ENCODE peak calls at places on chromosome 15, in four cellular contexts. One of them, this sample, is unnamed.

GRCh38 chr15:67117356-67117755 is 52.0 kb downstream of the SMAD3 start:
- DNase-seq in tibial artery: no peak
- DNase-seq in thoracic aorta: no peak
- DNase-seq in heart left ventricle: no peak
- DNase-seq in this sample: no peak

GRCh38 chr15:100931143-100931890 is 12.2 kb downstream of the LRRK1 start:
- DNase-seq in tibial artery: no peak
- DNase-seq in heart left ventricle: no peak
- DNase-seq in thoracic aorta: no peak
- DNase-seq in this sample: no peak

GRCh38 chr15:68618339-68619302 is 39.8 kb downstream of the CORO2B start:
- DNase-seq in tibial artery: no peak
- DNase-seq in heart left ventricle: no peak
- DNase-seq in thoracic aorta: no peak
- DNase-seq in this sample: no peak

GRCh38 chr15:96326551-96327154 is 3.8 kb upstream of the NR2F2 start:
- DNase-seq in thoracic aorta: no peak
- DNase-seq in heart left ventricle: peak; percentile 72
- DNase-seq in tibial artery: peak; percentile 78
- DNase-seq in this sample: peak; percentile 70

GRCh38 chr15:90807074-90807646 is 61.2 kb upstream of the FURIN start:
- DNase-seq in tibial artery: no peak
- DNase-seq in thoracic aorta: no peak
- DNase-seq in heart left ventricle: no peak
- DNase-seq in this sample: no peak

GRCh38 chr15:68994149-68994548 is 20.3 kb upstream of the NOX5 start:
- DNase-seq in tibial artery: no peak
- DNase-seq in heart left ventricle: no peak
- DNase-seq in thoracic aorta: no peak
- DNase-seq in this sample: no peak

GRCh38 chr15:68644088-68644904 is 65.5 kb downstream of the CORO2B start:
- DNase-seq in thoracic aorta: no peak
- DNase-seq in heart left ventricle: no peak
- DNase-seq in tibial artery: no peak
- DNase-seq in this sample: no peak

GRCh38 chr15:29601811-29602210 is 220.5 kb downstream of the TJP1 start:
- DNase-seq in heart left ventricle: no peak
- DNase-seq in thoracic aorta: no peak
- DNase-seq in tibial artery: no peak
- DNase-seq in this sample: no peak

GRCh38 chr15:50353251-50353998 is 1.6 kb downstream of the GABPB1 start:
- DNase-seq in tibial artery: no peak
- DNase-seq in heart left ventricle: no peak
- DNase-seq in thoracic aorta: no peak
- DNase-seq in this sample: no peak

GRCh38 chr15:27993544-27993943 is 105.6 kb downstream of the OCA2 start:
- DNase-seq in thoracic aorta: no peak
- DNase-seq in tibial artery: no peak
- DNase-seq in heart left ventricle: no peak
- DNase-seq in this sample: no peak

GRCh38 chr15:66720206-66721010 is 18.4 kb downstream of the SMAD6 start:
- DNase-seq in heart left ventricle: no peak
- DNase-seq in thoracic aorta: peak; percentile 64
- DNase-seq in tibial artery: peak; percentile 95
- DNase-seq in this sample: peak; percentile 71

GRCh38 chr15:93523490-93523889 is 434.5 kb upstream of the RGMA start:
- DNase-seq in thoracic aorta: no peak
- DNase-seq in tibial artery: no peak
- DNase-seq in heart left ventricle: no peak
- DNase-seq in this sample: no peak

GRCh38 chr15:60328852-60329443 is 68.8 kb downstream of the ANXA2 start:
- DNase-seq in tibial artery: no peak
- DNase-seq in heart left ventricle: no peak
- DNase-seq in thoracic aorta: no peak
- DNase-seq in this sample: no peak

GRCh38 chr15:96657096-96657495 is 326.6 kb downstream of the NR2F2 start:
- DNase-seq in heart left ventricle: no peak
- DNase-seq in tibial artery: no peak
- DNase-seq in thoracic aorta: no peak
- DNase-seq in this sample: no peak

GRCh38 chr15:41921167-41921566 is 27.3 kb upstream of the SPTBN5 start:
- DNase-seq in heart left ventricle: no peak
- DNase-seq in tibial artery: peak; percentile 43
- DNase-seq in thoracic aorta: no peak
- DNase-seq in this sample: no peak

GRCh38 chr15:65638681-65639089 is 16.9 kb downstream of the SLC24A1 start:
- DNase-seq in thoracic aorta: no peak
- DNase-seq in tibial artery: no peak
- DNase-seq in heart left ventricle: no peak
- DNase-seq in this sample: no peak

GRCh38 chr15:69468241-69469121 is 15.9 kb downstream of the RPLP1 start:
- DNase-seq in thoracic aorta: no peak
- DNase-seq in tibial artery: peak; percentile 47
- DNase-seq in heart left ventricle: no peak
- DNase-seq in this sample: peak; percentile 18

GRCh38 chr15:92733934-92734521 is 78.5 kb upstream of the FAM174B start:
- DNase-seq in heart left ventricle: no peak
- DNase-seq in thoracic aorta: no peak
- DNase-seq in tibial artery: no peak
- DNase-seq in this sample: no peak

GRCh38 chr15:80411788-80412288 is 7.7 kb downstream of the ARNT2 start:
- DNase-seq in tibial artery: no peak
- DNase-seq in thoracic aorta: no peak
- DNase-seq in heart left ventricle: no peak
- DNase-seq in this sample: no peak

GRCh38 chr15:40853241-40853890 is 9.5 kb downstream of the SPINT1 start:
- DNase-seq in thoracic aorta: no peak
- DNase-seq in tibial artery: no peak
- DNase-seq in heart left ventricle: no peak
- DNase-seq in this sample: no peak

GRCh38 chr15:50330921-50331320 is 24.1 kb downstream of the GABPB1 start:
- DNase-seq in heart left ventricle: no peak
- DNase-seq in tibial artery: no peak
- DNase-seq in thoracic aorta: no peak
- DNase-seq in this sample: no peak

GRCh38 chr15:84387086-84387485 is 151.5 kb downstream of the GOLGA6L4 start:
- DNase-seq in heart left ventricle: peak; percentile 14
- DNase-seq in thoracic aorta: no peak
- DNase-seq in tibial artery: peak; percentile 49
- DNase-seq in this sample: no peak

GRCh38 chr15:77282333-77282732 is 137.6 kb downstream of the PEAK1 start:
- DNase-seq in thoracic aorta: no peak
- DNase-seq in tibial artery: no peak
- DNase-seq in heart left ventricle: no peak
- DNase-seq in this sample: no peak

GRCh38 chr15:67307156-67307555 is 52.6 kb downstream of the IQCH start:
- DNase-seq in thoracic aorta: no peak
- DNase-seq in heart left ventricle: no peak
- DNase-seq in tibial artery: no peak
- DNase-seq in this sample: no peak

GRCh38 chr15:76903251-76903681 is 1.9 kb downstream of the SCAPER start:
- DNase-seq in tibial artery: no peak
- DNase-seq in thoracic aorta: no peak
- DNase-seq in heart left ventricle: no peak
- DNase-seq in this sample: no peak

GRCh38 chr15:101124731-101125558 is 126.9 kb downstream of the CHSY1 start:
- DNase-seq in heart left ventricle: no peak
- DNase-seq in tibial artery: no peak
- DNase-seq in thoracic aorta: no peak
- DNase-seq in this sample: no peak

GRCh38 chr15:68584704-68585573 is 6.1 kb downstream of the CORO2B start:
- DNase-seq in heart left ventricle: no peak
- DNase-seq in tibial artery: peak; percentile 52
- DNase-seq in thoracic aorta: no peak
- DNase-seq in this sample: no peak

GRCh38 chr15:63264685-63265302 is 12.6 kb upstream of the APH1B start:
- DNase-seq in tibial artery: no peak
- DNase-seq in heart left ventricle: no peak
- DNase-seq in thoracic aorta: no peak
- DNase-seq in this sample: no peak

GRCh38 chr15:60477991-60478632 is 830 bp downstream of the ICE2 start:
- DNase-seq in heart left ventricle: no peak
- DNase-seq in tibial artery: no peak
- DNase-seq in thoracic aorta: no peak
- DNase-seq in this sample: no peak

GRCh38 chr15:48062476-48062875 is 58.3 kb upstream of the SLC24A5 start:
- DNase-seq in thoracic aorta: no peak
- DNase-seq in heart left ventricle: no peak
- DNase-seq in tibial artery: no peak
- DNase-seq in this sample: no peak

GRCh38 chr15:80234883-80235282 is 17.1 kb downstream of the CTXND1 start:
- DNase-seq in heart left ventricle: no peak
- DNase-seq in tibial artery: no peak
- DNase-seq in thoracic aorta: no peak
- DNase-seq in this sample: no peak

GRCh38 chr15:22831473-22831872 is 7.0 kb upstream of the NIPA2 start:
- DNase-seq in thoracic aorta: no peak
- DNase-seq in tibial artery: no peak
- DNase-seq in heart left ventricle: no peak
- DNase-seq in this sample: peak; percentile 13

GRCh38 chr15:62951481-62951880 is 91.1 kb upstream of the TPM1 start:
- DNase-seq in thoracic aorta: no peak
- DNase-seq in tibial artery: no peak
- DNase-seq in heart left ventricle: no peak
- DNase-seq in this sample: no peak

GRCh38 chr15:65841121-65841930 is 28.0 kb upstream of the RAB11A start:
- DNase-seq in tibial artery: peak; percentile 72
- DNase-seq in thoracic aorta: peak; percentile 45
- DNase-seq in heart left ventricle: no peak
- DNase-seq in this sample: no peak

GRCh38 chr15:69526696-69527095 is 74.1 kb downstream of the RPLP1 start:
- DNase-seq in heart left ventricle: no peak
- DNase-seq in tibial artery: peak; percentile 0
- DNase-seq in thoracic aorta: no peak
- DNase-seq in this sample: no peak

GRCh38 chr15:65355173-65355982 is 22.4 kb downstream of the IGDCC3 start:
- DNase-seq in thoracic aorta: no peak
- DNase-seq in heart left ventricle: no peak
- DNase-seq in tibial artery: no peak
- DNase-seq in this sample: no peak

GRCh38 chr15:92101706-92102434 is 248.4 kb downstream of the SLCO3A1 start:
- DNase-seq in heart left ventricle: no peak
- DNase-seq in thoracic aorta: no peak
- DNase-seq in tibial artery: no peak
- DNase-seq in this sample: no peak

GRCh38 chr15:60660290-60661051 is 181.5 kb upstream of the ICE2 start:
- DNase-seq in heart left ventricle: no peak
- DNase-seq in tibial artery: no peak
- DNase-seq in thoracic aorta: peak; percentile 6
- DNase-seq in this sample: peak; percentile 66

DNA sequence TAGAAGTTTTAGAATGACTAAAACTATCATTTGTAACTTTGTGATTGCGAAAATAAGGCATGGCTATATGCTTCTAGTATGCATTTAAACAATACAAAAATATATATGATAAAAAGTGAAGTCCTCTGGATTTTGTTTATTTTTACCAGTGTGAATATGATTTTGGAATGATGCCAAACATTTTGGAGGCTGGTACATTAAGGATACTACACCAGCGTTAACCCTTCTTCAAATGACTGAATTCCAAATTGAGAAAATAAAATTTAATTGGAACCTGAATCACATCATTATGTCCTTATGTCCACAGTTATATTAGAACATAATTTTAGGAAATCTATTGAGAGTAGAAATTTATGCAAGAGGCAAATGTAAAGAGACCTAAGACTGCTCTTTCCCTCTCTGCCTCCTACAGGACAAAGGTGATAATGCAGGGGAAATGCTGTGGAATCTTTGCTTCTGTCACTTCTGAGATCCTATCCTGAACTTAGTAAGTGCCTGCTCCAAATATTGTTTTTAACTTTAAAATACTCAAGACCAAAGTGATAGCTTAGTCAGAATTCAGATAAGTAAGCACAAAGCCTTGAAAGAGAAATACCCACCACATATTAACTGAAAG is 121.1 kb upstream of the NANOGP8 start:
- DNase-seq in heart left ventricle: no peak
- DNase-seq in thoracic aorta: no peak
- DNase-seq in tibial artery: no peak
- DNase-seq in this sample: no peak
- TF ChIP-seq CTCF in heart left ventricle: peak; percentile 20
- TF ChIP-seq CTCF in thoracic aorta: no peak
- TF ChIP-seq CTCF in tibial artery: no peak
- TF ChIP-seq CTCF in this sample: no peak

GRCh38 chr15:43256341-43256740 is 10.4 kb downstream of the TGM5 start:
- DNase-seq in thoracic aorta: no peak
- DNase-seq in tibial artery: no peak
- DNase-seq in heart left ventricle: no peak
- DNase-seq in this sample: peak; percentile 37
- H3K27me3 ChIP-seq in thoracic aorta: no peaks in the 10 kb centered on the region
- H3K27me3 ChIP-seq in tibial artery: peaks cover 5% of the 10 kb centered on the region
- H3K27me3 ChIP-seq in heart left ventricle: no peaks in the 10 kb centered on the region
- H3K27me3 ChIP-seq in this sample: no peaks in the 10 kb centered on the region

GRCh38 chr15:57327985-57328471 is 48.3 kb upstream of the CGNL1 start:
- DNase-seq in heart left ventricle: no peak
- DNase-seq in thoracic aorta: no peak
- DNase-seq in tibial artery: no peak
- DNase-seq in this sample: no peak
- H3K27ac ChIP-seq in heart left ventricle: no peak overlapping the region
- H3K27ac ChIP-seq in thoracic aorta: no peak overlapping the region
- H3K27ac ChIP-seq in tibial artery: peak overlapping the region; percentile 22
- H3K27ac ChIP-seq in this sample: no peak overlapping the region

GRCh38 chr15:51727141-51727897 is 10.1 kb downstream of the LYSMD2 start:
- DNase-seq in tibial artery: no peak
- DNase-seq in heart left ventricle: no peak
- DNase-seq in thoracic aorta: no peak
- DNase-seq in this sample: no peak
- TF ChIP-seq CTCF in tibial artery: no peak
- TF ChIP-seq CTCF in heart left ventricle: no peak
- TF ChIP-seq CTCF in thoracic aorta: no peak
- TF ChIP-seq CTCF in this sample: no peak

GRCh38 chr15:87758739-87759457 is 497.6 kb downstream of the NTRK3 start:
- DNase-seq in tibial artery: no peak
- DNase-seq in thoracic aorta: no peak
- DNase-seq in heart left ventricle: no peak
- DNase-seq in this sample: no peak

GRCh38 chr15:87755226-87755625 is 501.3 kb downstream of the NTRK3 start:
- DNase-seq in tibial artery: no peak
- DNase-seq in heart left ventricle: no peak
- DNase-seq in thoracic aorta: no peak
- DNase-seq in this sample: no peak

GRCh38 chr15:87756072-87756471 is 500.5 kb downstream of the NTRK3 start:
- DNase-seq in tibial artery: no peak
- DNase-seq in thoracic aorta: no peak
- DNase-seq in heart left ventricle: no peak
- DNase-seq in this sample: no peak

GRCh38 chr15:87753539-87753938 is 503.0 kb downstream of the NTRK3 start:
- DNase-seq in heart left ventricle: no peak
- DNase-seq in tibial artery: no peak
- DNase-seq in thoracic aorta: no peak
- DNase-seq in this sample: no peak

GRCh38 chr15:87757084-87757483 is 499.5 kb downstream of the NTRK3 start:
- DNase-seq in heart left ventricle: no peak
- DNase-seq in tibial artery: no peak
- DNase-seq in thoracic aorta: no peak
- DNase-seq in this sample: no peak
- H3K27me3 ChIP-seq in heart left ventricle: no peaks in the 10 kb centered on the region
- H3K27me3 ChIP-seq in tibial artery: no peaks in the 10 kb centered on the region
- H3K27me3 ChIP-seq in thoracic aorta: no peaks in the 10 kb centered on the region
- H3K27me3 ChIP-seq in this sample: no peaks in the 10 kb centered on the region

GRCh38 chr15:75143738-75144334 is 57.8 kb upstream of the C15orf39 start:
- DNase-seq in heart left ventricle: no peak
- DNase-seq in tibial artery: no peak
- DNase-seq in thoracic aorta: no peak
- DNase-seq in this sample: no peak
- H3K27ac ChIP-seq in heart left ventricle: no peak overlapping the region
- H3K27ac ChIP-seq in tibial artery: no peak overlapping the region
- H3K27ac ChIP-seq in thoracic aorta: no peak overlapping the region
- H3K27ac ChIP-seq in this sample: no peak overlapping the region

This sample was measured in ascending aorta.